ENCODE peak calls at places on chromosome 21, in six cellular contexts. One of them, this sample, is unnamed.

GRCh38 chr21:42997053-42997452 is 22.7 kb downstream of the PKNOX1 start:
- DNase-seq in endodermal cell: no peak
- DNase-seq in epithelial cell of esophagus: peak; percentile 86
- DNase-seq in psoas muscle: peak; percentile 61
- DNase-seq in DND-41: no peak
- DNase-seq in GM12865: no peak
- DNase-seq in this sample: no peak

GRCh38 chr21:46311568-46311967 is 12.1 kb downstream of the C21orf58 start:
- DNase-seq in endodermal cell: no peak
- DNase-seq in epithelial cell of esophagus: no peak
- DNase-seq in psoas muscle: no peak
- DNase-seq in DND-41: no peak
- DNase-seq in GM12865: no peak
- DNase-seq in this sample: no peak

GRCh38 chr21:43204638-43205037 is 35.8 kb downstream of the CRYAA start:
- DNase-seq in endodermal cell: peak; percentile 10
- DNase-seq in epithelial cell of esophagus: no peak
- DNase-seq in psoas muscle: no peak
- DNase-seq in DND-41: no peak
- DNase-seq in GM12865: no peak
- DNase-seq in this sample: no peak

GRCh38 chr21:43343992-43344886 is 82.7 kb downstream of the SIK1 start:
- DNase-seq in endodermal cell: no peak
- DNase-seq in epithelial cell of esophagus: peak; percentile 50
- DNase-seq in psoas muscle: no peak
- DNase-seq in DND-41: no peak
- DNase-seq in GM12865: no peak
- DNase-seq in this sample: no peak

GRCh38 chr21:32457360-32457840 is 44.9 kb downstream of the EVA1C start:
- DNase-seq in endodermal cell: no peak
- DNase-seq in epithelial cell of esophagus: no peak
- DNase-seq in psoas muscle: peak; percentile 30
- DNase-seq in DND-41: no peak
- DNase-seq in GM12865: no peak
- DNase-seq in this sample: no peak

GRCh38 chr21:46195595-46196195 is 11.4 kb upstream of the SPATC1L start:
- DNase-seq in endodermal cell: peak; percentile 30
- DNase-seq in epithelial cell of esophagus: no peak
- DNase-seq in psoas muscle: no peak
- DNase-seq in DND-41: no peak
- DNase-seq in GM12865: no peak
- DNase-seq in this sample: no peak

GRCh38 chr21:26982767-26983166 is 15.9 kb upstream of the ADAMTS5 start:
- DNase-seq in endodermal cell: no peak
- DNase-seq in epithelial cell of esophagus: peak; percentile 88
- DNase-seq in psoas muscle: no peak
- DNase-seq in DND-41: no peak
- DNase-seq in GM12865: no peak
- DNase-seq in this sample: no peak

GRCh38 chr21:43025636-43026180 is 49.9 kb downstream of the CBS start:
- DNase-seq in endodermal cell: no peak
- DNase-seq in epithelial cell of esophagus: no peak
- DNase-seq in psoas muscle: no peak
- DNase-seq in DND-41: no peak
- DNase-seq in GM12865: no peak
- DNase-seq in this sample: no peak

GRCh38 chr21:36245115-36245514 is 74.9 kb upstream of the MORC3 start:
- DNase-seq in endodermal cell: no peak
- DNase-seq in epithelial cell of esophagus: no peak
- DNase-seq in psoas muscle: no peak
- DNase-seq in DND-41: no peak
- DNase-seq in GM12865: no peak
- DNase-seq in this sample: no peak

GRCh38 chr21:21101911-21102310 is 103.7 kb downstream of the NCAM2 start:
- DNase-seq in endodermal cell: peak; percentile 67
- DNase-seq in epithelial cell of esophagus: no peak
- DNase-seq in psoas muscle: no peak
- DNase-seq in DND-41: peak; percentile 27
- DNase-seq in GM12865: peak; percentile 1
- DNase-seq in this sample: no peak

GRCh38 chr21:29371464-29371863 is 72.7 kb downstream of the BACH1 start:
- DNase-seq in endodermal cell: peak; percentile 5
- DNase-seq in epithelial cell of esophagus: peak; percentile 48
- DNase-seq in psoas muscle: no peak
- DNase-seq in DND-41: no peak
- DNase-seq in GM12865: no peak
- DNase-seq in this sample: no peak

GRCh38 chr21:31340942-31341487 is 3.0 kb downstream of the TIAM1 start:
- DNase-seq in endodermal cell: no peak
- DNase-seq in epithelial cell of esophagus: no peak
- DNase-seq in psoas muscle: no peak
- DNase-seq in DND-41: no peak
- DNase-seq in GM12865: no peak
- DNase-seq in this sample: no peak

GRCh38 chr21:36338975-36339374 is 19.0 kb downstream of the MORC3 start:
- DNase-seq in endodermal cell: no peak
- DNase-seq in epithelial cell of esophagus: no peak
- DNase-seq in psoas muscle: no peak
- DNase-seq in DND-41: no peak
- DNase-seq in GM12865: no peak
- DNase-seq in this sample: no peak

GRCh38 chr21:43031121-43031624 is 44.5 kb downstream of the CBS start:
- DNase-seq in endodermal cell: no peak
- DNase-seq in epithelial cell of esophagus: no peak
- DNase-seq in psoas muscle: no peak
- DNase-seq in DND-41: no peak
- DNase-seq in GM12865: no peak
- DNase-seq in this sample: no peak

GRCh38 chr21:35648512-35648911 is 411.8 kb downstream of the SETD4 start:
- DNase-seq in endodermal cell: no peak
- DNase-seq in epithelial cell of esophagus: peak; percentile 14
- DNase-seq in psoas muscle: no peak
- DNase-seq in DND-41: no peak
- DNase-seq in GM12865: peak; percentile 9
- DNase-seq in this sample: no peak

GRCh38 chr21:32364387-32364786 is 28.4 kb downstream of the URB1 start:
- DNase-seq in endodermal cell: no peak
- DNase-seq in epithelial cell of esophagus: no peak
- DNase-seq in psoas muscle: no peak
- DNase-seq in DND-41: no peak
- DNase-seq in GM12865: no peak
- DNase-seq in this sample: no peak

GRCh38 chr21:46196733-46197132 is 12.5 kb upstream of the SPATC1L start:
- DNase-seq in endodermal cell: peak; percentile 31
- DNase-seq in epithelial cell of esophagus: no peak
- DNase-seq in psoas muscle: no peak
- DNase-seq in DND-41: no peak
- DNase-seq in GM12865: no peak
- DNase-seq in this sample: no peak

GRCh38 chr21:26587621-26588260 is 14.7 kb upstream of the CYYR1 start:
- DNase-seq in endodermal cell: no peak
- DNase-seq in epithelial cell of esophagus: peak; percentile 92
- DNase-seq in psoas muscle: no peak
- DNase-seq in DND-41: no peak
- DNase-seq in GM12865: no peak
- DNase-seq in this sample: no peak

GRCh38 chr21:46551636-46552241 is 53.1 kb downstream of the S100B start:
- DNase-seq in endodermal cell: peak; percentile 62
- DNase-seq in epithelial cell of esophagus: no peak
- DNase-seq in psoas muscle: no peak
- DNase-seq in DND-41: no peak
- DNase-seq in GM12865: no peak
- DNase-seq in this sample: peak; percentile 75

GRCh38 chr21:34930971-34931370 is 118.1 kb downstream of the RUNX1 start:
- DNase-seq in endodermal cell: no peak
- DNase-seq in epithelial cell of esophagus: peak; percentile 52
- DNase-seq in psoas muscle: no peak
- DNase-seq in DND-41: no peak
- DNase-seq in GM12865: no peak
- DNase-seq in this sample: no peak

GRCh38 chr21:42798106-42798505 is 81.2 kb downstream of the WDR4 start:
- DNase-seq in endodermal cell: no peak
- DNase-seq in epithelial cell of esophagus: no peak
- DNase-seq in psoas muscle: no peak
- DNase-seq in DND-41: no peak
- DNase-seq in GM12865: no peak
- DNase-seq in this sample: no peak

GRCh38 chr21:29436143-29436542 is 137.4 kb downstream of the BACH1 start:
- DNase-seq in endodermal cell: no peak
- DNase-seq in epithelial cell of esophagus: no peak
- DNase-seq in psoas muscle: no peak
- DNase-seq in DND-41: peak; percentile 20
- DNase-seq in GM12865: no peak
- DNase-seq in this sample: peak; percentile 81

GRCh38 chr21:38434913-38435533 is 63.3 kb downstream of the ERG start:
- DNase-seq in endodermal cell: no peak
- DNase-seq in epithelial cell of esophagus: peak; percentile 60
- DNase-seq in psoas muscle: no peak
- DNase-seq in DND-41: no peak
- DNase-seq in GM12865: no peak
- DNase-seq in this sample: no peak
- H3K4me3 ChIP-seq in endodermal cell: no peak overlapping the region
- H3K4me3 ChIP-seq in epithelial cell of esophagus: no peak overlapping the region
- H3K4me3 ChIP-seq in psoas muscle: no peak overlapping the region
- H3K4me3 ChIP-seq in DND-41: no peak overlapping the region
- H3K4me3 ChIP-seq in GM12865: no peak overlapping the region
- H3K4me3 ChIP-seq in this sample: no peak overlapping the region

DNA sequence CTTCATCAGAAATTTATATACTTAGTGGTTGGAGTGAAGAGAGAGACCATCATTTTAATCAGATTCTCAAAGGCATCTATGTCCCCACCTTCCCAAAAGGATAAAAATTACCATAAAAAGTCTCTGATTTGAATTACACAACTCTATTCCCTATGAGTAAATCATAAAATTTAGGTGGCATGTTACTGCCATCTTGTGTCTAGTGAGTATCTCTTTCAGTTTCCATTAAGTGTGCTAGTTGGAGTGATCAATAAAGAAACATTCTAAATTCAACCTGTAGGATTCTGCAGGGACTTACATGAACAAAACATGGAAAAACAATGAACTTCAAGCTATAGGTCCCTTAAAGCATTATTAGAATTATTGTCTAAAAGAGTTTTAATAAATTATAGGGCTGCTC is 655.4 kb downstream of the LTN1 start:
- DNase-seq in endodermal cell: no peak
- DNase-seq in epithelial cell of esophagus: peak; percentile 61
- DNase-seq in psoas muscle: no peak
- DNase-seq in DND-41: no peak
- DNase-seq in GM12865: peak; percentile 13
- DNase-seq in this sample: peak; percentile 1
- H3K4me3 ChIP-seq in endodermal cell: no peak overlapping the region
- H3K4me3 ChIP-seq in epithelial cell of esophagus: no peak overlapping the region
- H3K4me3 ChIP-seq in psoas muscle: no peak overlapping the region
- H3K4me3 ChIP-seq in DND-41: no peak overlapping the region
- H3K4me3 ChIP-seq in GM12865: no peak overlapping the region
- H3K4me3 ChIP-seq in this sample: no peak overlapping the region

GRCh38 chr21:23812485-23812884 is 1794.8 kb downstream of the MRPL39 start:
- DNase-seq in endodermal cell: no peak
- DNase-seq in epithelial cell of esophagus: no peak
- DNase-seq in psoas muscle: no peak
- DNase-seq in DND-41: no peak
- DNase-seq in GM12865: no peak
- DNase-seq in this sample: no peak
- H3K4me3 ChIP-seq in endodermal cell: no peak overlapping the region
- H3K4me3 ChIP-seq in epithelial cell of esophagus: no peak overlapping the region
- H3K4me3 ChIP-seq in psoas muscle: no peak overlapping the region
- H3K4me3 ChIP-seq in DND-41: no peak overlapping the region
- H3K4me3 ChIP-seq in GM12865: no peak overlapping the region
- H3K4me3 ChIP-seq in this sample: no peak overlapping the region

GRCh38 chr21:17901458-17902092 is 82.4 kb upstream of the C21orf91 start:
- DNase-seq in endodermal cell: no peak
- DNase-seq in epithelial cell of esophagus: peak; percentile 51
- DNase-seq in psoas muscle: no peak
- DNase-seq in DND-41: no peak
- DNase-seq in GM12865: peak; percentile 22
- DNase-seq in this sample: no peak
- H3K4me3 ChIP-seq in endodermal cell: peak overlapping the region; percentile 37
- H3K4me3 ChIP-seq in epithelial cell of esophagus: no peak overlapping the region
- H3K4me3 ChIP-seq in psoas muscle: no peak overlapping the region
- H3K4me3 ChIP-seq in DND-41: no peak overlapping the region
- H3K4me3 ChIP-seq in GM12865: no peak overlapping the region
- H3K4me3 ChIP-seq in this sample: no peak overlapping the region

GRCh38 chr21:41681336-41681801 is 85.5 kb downstream of the RIPK4 start:
- DNase-seq in endodermal cell: peak; percentile 52
- DNase-seq in epithelial cell of esophagus: peak; percentile 88
- DNase-seq in psoas muscle: no peak
- DNase-seq in DND-41: no peak
- DNase-seq in GM12865: no peak
- DNase-seq in this sample: no peak
- H3K4me3 ChIP-seq in endodermal cell: no peak overlapping the region
- H3K4me3 ChIP-seq in epithelial cell of esophagus: peak overlapping the region; percentile 21
- H3K4me3 ChIP-seq in psoas muscle: no peak overlapping the region
- H3K4me3 ChIP-seq in DND-41: no peak overlapping the region
- H3K4me3 ChIP-seq in GM12865: no peak overlapping the region
- H3K4me3 ChIP-seq in this sample: no peak overlapping the region

GRCh38 chr21:15058718-15059316 is 6.0 kb downstream of the NRIP1 start:
- DNase-seq in endodermal cell: no peak
- DNase-seq in epithelial cell of esophagus: peak; percentile 38
- DNase-seq in psoas muscle: no peak
- DNase-seq in DND-41: no peak
- DNase-seq in GM12865: no peak
- DNase-seq in this sample: no peak
- H3K4me3 ChIP-seq in endodermal cell: peak overlapping the region; percentile 70
- H3K4me3 ChIP-seq in epithelial cell of esophagus: no peak overlapping the region
- H3K4me3 ChIP-seq in psoas muscle: peak overlapping the region; percentile 29
- H3K4me3 ChIP-seq in DND-41: no peak overlapping the region
- H3K4me3 ChIP-seq in GM12865: peak overlapping the region; percentile 15
- H3K4me3 ChIP-seq in this sample: peak overlapping the region; percentile 16

This sample was measured in CD4-positive, CD25-positive, alpha-beta regulatory T cell.